ENCODE peak calls at places on chromosomes 6 and 20, in ten cellular contexts. N is neural progenitor cell, I is HepG2, P is neuronal stem cell, W is colonic mucosa, K is mesenchymal stem cell, Z is H9, M is kidney, G is fibroblast of lung, L is endothelial cell of umbilical vein. A is an unnamed sample.
A peak's percentile ranks its signal among the peaks of the same experiment; 100 is the strongest.

GRCh38 chr6:87026961-87027360 is 67.9 kb downstream of the CGA start:
- DNase-seq in N (no peak), I (no peak), P (no peak), W (no peak), K (no peak), Z (no peak), M (no peak), G (no peak), L (no peak), A (no peak)

GRCh38 chr6:102137859-102138258 is 744.4 kb downstream of the GRIK2 start:
- DNase-seq in N (no peak), I (no peak), P (no peak), W (no peak), K (no peak), Z (no peak), M (no peak), G (no peak), L (no peak), A (no peak)

GRCh38 chr20:25282796-25283195 is 34.9 kb downstream of the PYGB start:
- DNase-seq in N (no peak), I (no peak), P (no peak), W (no peak), K (no peak), Z (no peak), M (peak; percentile 48), G (no peak), L (no peak), A (no peak)

GRCh38 chr6:14382381-14383236 is 265.0 kb downstream of the CD83 start:
- DNase-seq in N (peak; percentile 51), I (no peak), P (no peak), W (no peak), K (no peak), Z (no peak), M (no peak), G (no peak), L (no peak), A (no peak)

GRCh38 chr6:117195728-117196127 is 69.6 kb upstream of the VGLL2 start:
- DNase-seq in N (no peak), I (no peak), P (no peak), W (no peak), K (no peak), Z (no peak), M (no peak), G (no peak), L (no peak), A (no peak)

GRCh38 chr20:51238675-51239305 is 215.9 kb upstream of the KCNG1 start:
- DNase-seq in N (no peak), I (no peak), P (no peak), W (no peak), K (no peak), Z (no peak), M (no peak), G (no peak), L (no peak), A (no peak)

GRCh38 chr6:167034056-167034455 is 34.9 kb downstream of the CEP43 start:
- DNase-seq in N (no peak), I (no peak), P (no peak), W (no peak), K (no peak), Z (no peak), M (no peak), G (no peak), L (no peak), A (no peak)

GRCh38 chr6:111533087-111533784 is 50.2 kb upstream of the REV3L start:
- DNase-seq in N (no peak), I (no peak), P (no peak), W (no peak), K (no peak), Z (peak; percentile 74), M (no peak), G (no peak), L (no peak), A (no peak)

GRCh38 chr20:58549681-58550542 is 34.7 kb upstream of the APCDD1L start:
- DNase-seq in N (no peak), I (no peak), P (no peak), W (no peak), K (no peak), Z (peak; percentile 15), M (no peak), G (no peak), L (no peak), A (no peak)

GRCh38 chr20:41222703-41223102 is 85.4 kb downstream of the PLCG1 start:
- DNase-seq in N (no peak), I (no peak), P (no peak), W (no peak), K (peak; percentile 35), Z (no peak), M (no peak), G (peak; percentile 63), L (no peak), A (no peak)

GRCh38 chr6:163994566-163994965 is 580.0 kb downstream of the QKI start:
- DNase-seq in N (no peak), I (no peak), P (no peak), W (no peak), K (peak; percentile 1), Z (no peak), M (no peak), G (peak; percentile 34), L (no peak), A (no peak)

GRCh38 chr6:162726997-162727346 is 594 bp downstream of the PRKN start:
- DNase-seq in N (no peak), I (no peak), P (no peak), W (peak; percentile 23), K (peak; percentile 10), Z (no peak), M (no peak), G (peak; percentile 3), L (no peak), A (no peak)

GRCh38 chr6:128400875-128401274 is 119.5 kb downstream of the PTPRK start:
- DNase-seq in N (no peak), I (no peak), P (no peak), W (no peak), K (peak; percentile 22), Z (no peak), M (no peak), G (peak; percentile 64), L (no peak), A (no peak)

GRCh38 chr6:31889331-31889972 is 8.0 kb downstream of the EHMT2 start:
- DNase-seq in N (no peak), I (no peak), P (no peak), W (no peak), K (no peak), Z (no peak), M (no peak), G (no peak), L (no peak), A (no peak)
- H3K4me1 ChIP-seq in N (no peaks in the 10 kb centered on the region), I (no peaks in the 10 kb centered on the region), P (no peaks in the 10 kb centered on the region), W (no peaks in the 10 kb centered on the region), K (peaks cover 5% of the 10 kb centered on the region), Z (no peaks in the 10 kb centered on the region), M (no peaks in the 10 kb centered on the region), G (no peaks in the 10 kb centered on the region), L (no peaks in the 10 kb centered on the region), A (no peaks in the 10 kb centered on the region)

GRCh38 chr20:44032583-44033138 is 118.0 kb downstream of the TOX2 start:
- DNase-seq in N (no peak), I (no peak), P (no peak), W (no peak), K (no peak), Z (no peak), M (no peak), G (no peak), L (no peak), A (no peak)
- H3K9ac ChIP-seq in N (no peak overlapping the region), I (no peak overlapping the region), P (no peak overlapping the region), W (no peak overlapping the region), K (no peak overlapping the region), Z (no peak overlapping the region), M (no peak overlapping the region), G (no peak overlapping the region), L (no peak overlapping the region), A (no peak overlapping the region)

DNA sequence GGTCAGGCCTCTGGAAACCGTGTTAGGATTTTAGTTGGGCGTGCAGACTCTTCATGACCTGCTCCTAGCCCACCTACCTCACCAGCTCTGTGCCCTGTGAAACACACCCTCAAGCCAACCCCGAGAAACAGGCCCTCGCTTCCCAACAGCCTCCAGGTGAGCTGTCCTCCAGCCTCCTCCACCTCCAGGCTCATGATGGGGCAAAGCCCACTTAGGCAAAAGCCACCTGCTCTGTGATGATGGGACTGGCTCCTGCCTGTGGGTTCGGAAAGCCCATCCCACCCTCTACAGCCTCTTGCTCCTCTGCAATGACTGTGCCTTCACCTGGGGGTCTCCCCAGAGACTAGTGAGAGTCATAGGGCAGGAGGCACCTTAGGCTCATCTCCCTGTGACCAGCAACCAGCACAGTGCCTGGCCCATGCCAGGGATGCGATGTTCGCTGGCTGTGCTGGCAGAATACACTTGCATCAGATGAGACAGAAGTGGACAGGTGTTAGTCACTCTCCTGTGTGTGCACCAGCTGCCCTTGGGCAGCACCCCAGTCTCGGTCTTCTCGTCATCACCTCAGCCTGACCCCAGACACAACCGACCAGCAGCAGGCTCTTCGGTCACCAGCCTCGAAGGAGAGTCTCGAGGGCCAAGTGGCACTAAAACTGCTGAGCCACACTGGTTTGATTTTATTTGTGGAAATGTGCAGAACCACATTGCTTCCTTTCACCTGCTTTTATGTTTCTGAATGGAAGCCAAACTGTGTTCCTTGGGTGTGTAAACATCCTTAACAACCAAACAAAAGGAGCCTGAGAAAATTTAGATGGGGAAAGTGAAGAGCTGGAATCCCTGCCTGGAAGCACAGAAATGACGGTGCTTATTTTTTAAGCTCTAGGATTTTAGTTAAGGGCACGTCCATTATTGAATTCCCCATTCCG is 10.7 kb downstream of the PXDC1 start:
- DNase-seq in N (no peak), I (no peak), P (no peak), W (no peak), K (no peak), Z (no peak), M (peak; percentile 45), G (no peak), L (no peak), A (no peak)
- H3K4me1 ChIP-seq in N (no peaks in the 10 kb centered on the region), I (peaks cover 51% of the 10 kb centered on the region), P (no peaks in the 10 kb centered on the region), W (no peaks in the 10 kb centered on the region), K (peaks cover 41% of the 10 kb centered on the region), Z (no peaks in the 10 kb centered on the region), M (peaks cover 10% of the 10 kb centered on the region), G (peaks cover 3% of the 10 kb centered on the region), L (peaks cover 75% of the 10 kb centered on the region), A (peaks cover 12% of the 10 kb centered on the region)

DNA sequence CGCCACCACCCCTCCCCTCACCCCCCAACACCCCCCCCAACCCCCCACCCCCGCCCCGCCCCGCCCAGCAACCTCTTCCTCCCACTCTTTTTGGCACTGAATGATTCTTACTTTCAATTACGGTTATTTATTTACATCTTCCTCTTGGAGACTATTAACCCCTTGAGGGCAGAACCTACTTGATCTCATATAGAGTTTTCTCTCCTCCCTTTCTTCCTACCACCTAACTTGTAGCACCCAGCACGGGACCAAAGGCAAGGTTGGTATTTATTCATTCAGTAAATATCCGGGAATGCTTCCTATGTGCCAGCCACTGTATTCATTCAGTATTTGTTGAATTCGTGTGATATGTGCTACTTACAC is 1.2 kb upstream of the CNKSR3 start:
- DNase-seq in N (no peak), I (no peak), P (no peak), W (no peak), K (no peak), Z (no peak), M (no peak), G (no peak), L (no peak), A (no peak)
- H3K9ac ChIP-seq in N (no peak overlapping the region), I (no peak overlapping the region), P (no peak overlapping the region), W (peak overlapping the region; percentile 70), K (peak overlapping the region; percentile 40), Z (no peak overlapping the region), M (no peak overlapping the region), G (no peak overlapping the region), L (no peak overlapping the region), A (no peak overlapping the region)

A was measured in NT2/D1.